ENCODE peak calls at places on chromosomes 3 and 15, in six cellular contexts. One of them, this sample, is unnamed.

GRCh38 chr15:75151214-75152128 is 50.2 kb upstream of the C15orf39 start:
- DNase-seq in Peyer's patch: no peak
- DNase-seq in upper lobe of right lung: no peak
- DNase-seq in cardiac muscle cell: peak; percentile 19
- DNase-seq in spleen: no peak
- DNase-seq in ovary: no peak
- DNase-seq in this sample: no peak

GRCh38 chr3:149131594-149131993 is 2.2 kb downstream of the HPS3 start:
- DNase-seq in Peyer's patch: no peak
- DNase-seq in upper lobe of right lung: no peak
- DNase-seq in cardiac muscle cell: peak; percentile 13
- DNase-seq in spleen: no peak
- DNase-seq in ovary: no peak
- DNase-seq in this sample: no peak

GRCh38 chr3:131110087-131110486 is 83.4 kb downstream of the NEK11 start:
- DNase-seq in Peyer's patch: no peak
- DNase-seq in upper lobe of right lung: no peak
- DNase-seq in cardiac muscle cell: no peak
- DNase-seq in spleen: no peak
- DNase-seq in ovary: no peak
- DNase-seq in this sample: no peak

GRCh38 chr3:41064070-41064469 is 135.2 kb upstream of the CTNNB1 start:
- DNase-seq in Peyer's patch: no peak
- DNase-seq in upper lobe of right lung: no peak
- DNase-seq in cardiac muscle cell: no peak
- DNase-seq in spleen: no peak
- DNase-seq in ovary: no peak
- DNase-seq in this sample: no peak

GRCh38 chr15:64574220-64574994 is 114.0 kb downstream of the ZNF609 start:
- DNase-seq in Peyer's patch: no peak
- DNase-seq in upper lobe of right lung: no peak
- DNase-seq in cardiac muscle cell: no peak
- DNase-seq in spleen: no peak
- DNase-seq in ovary: no peak
- DNase-seq in this sample: no peak

GRCh38 chr3:43995078-43995928 is 246.4 kb upstream of the TOPAZ1 start:
- DNase-seq in Peyer's patch: peak; percentile 45
- DNase-seq in upper lobe of right lung: no peak
- DNase-seq in cardiac muscle cell: peak; percentile 41
- DNase-seq in spleen: peak; percentile 85
- DNase-seq in ovary: no peak
- DNase-seq in this sample: peak; percentile 44

GRCh38 chr3:184380210-184380626 is 364 bp downstream of the CHRD start:
- DNase-seq in Peyer's patch: no peak
- DNase-seq in upper lobe of right lung: peak; percentile 83
- DNase-seq in cardiac muscle cell: peak; percentile 83
- DNase-seq in spleen: peak; percentile 79
- DNase-seq in ovary: peak; percentile 85
- DNase-seq in this sample: peak; percentile 66

GRCh38 chr3:146638718-146639117 is 33.6 kb upstream of the PLSCR5 start:
- DNase-seq in Peyer's patch: no peak
- DNase-seq in upper lobe of right lung: no peak
- DNase-seq in cardiac muscle cell: peak; percentile 2
- DNase-seq in spleen: no peak
- DNase-seq in ovary: no peak
- DNase-seq in this sample: no peak

GRCh38 chr3:47418167-47419082 is 37.6 kb downstream of the PTPN23 start:
- DNase-seq in Peyer's patch: no peak
- DNase-seq in upper lobe of right lung: no peak
- DNase-seq in cardiac muscle cell: no peak
- DNase-seq in spleen: peak; percentile 74
- DNase-seq in ovary: no peak
- DNase-seq in this sample: no peak

GRCh38 chr3:51998774-51999173 is 3.1 kb upstream of the RPL29 start:
- DNase-seq in Peyer's patch: no peak
- DNase-seq in upper lobe of right lung: no peak
- DNase-seq in cardiac muscle cell: no peak
- DNase-seq in spleen: no peak
- DNase-seq in ovary: no peak
- DNase-seq in this sample: no peak

GRCh38 chr3:55143336-55143735 is 215.5 kb upstream of the LRTM1 start:
- DNase-seq in Peyer's patch: no peak
- DNase-seq in upper lobe of right lung: no peak
- DNase-seq in cardiac muscle cell: no peak
- DNase-seq in spleen: no peak
- DNase-seq in ovary: no peak
- DNase-seq in this sample: no peak

GRCh38 chr15:22868495-22868894 is 30.0 kb downstream of the NIPA2 start:
- DNase-seq in Peyer's patch: no peak
- DNase-seq in upper lobe of right lung: no peak
- DNase-seq in cardiac muscle cell: no peak
- DNase-seq in spleen: no peak
- DNase-seq in ovary: no peak
- DNase-seq in this sample: no peak

GRCh38 chr15:81222007-81222406 is 25.3 kb downstream of the IL16 start:
- DNase-seq in Peyer's patch: no peak
- DNase-seq in upper lobe of right lung: no peak
- DNase-seq in cardiac muscle cell: no peak
- DNase-seq in spleen: no peak
- DNase-seq in ovary: no peak
- DNase-seq in this sample: no peak

GRCh38 chr15:101126618-101127502 is 125.0 kb downstream of the CHSY1 start:
- DNase-seq in Peyer's patch: no peak
- DNase-seq in upper lobe of right lung: no peak
- DNase-seq in cardiac muscle cell: no peak
- DNase-seq in spleen: peak; percentile 70
- DNase-seq in ovary: no peak
- DNase-seq in this sample: no peak

GRCh38 chr15:74421302-74422245 is 12.2 kb downstream of the SEMA7A start:
- DNase-seq in Peyer's patch: no peak
- DNase-seq in upper lobe of right lung: no peak
- DNase-seq in cardiac muscle cell: no peak
- DNase-seq in spleen: peak; percentile 58
- DNase-seq in ovary: no peak
- DNase-seq in this sample: no peak

GRCh38 chr3:14587733-14588360 is 47.7 kb upstream of the GRIP2 start:
- DNase-seq in Peyer's patch: no peak
- DNase-seq in upper lobe of right lung: no peak
- DNase-seq in cardiac muscle cell: no peak
- DNase-seq in spleen: no peak
- DNase-seq in ovary: no peak
- DNase-seq in this sample: no peak

GRCh38 chr15:47987908-47988532 is 132.8 kb upstream of the SLC24A5 start:
- DNase-seq in Peyer's patch: no peak
- DNase-seq in upper lobe of right lung: no peak
- DNase-seq in cardiac muscle cell: peak; percentile 78
- DNase-seq in spleen: no peak
- DNase-seq in ovary: no peak
- DNase-seq in this sample: no peak

GRCh38 chr3:17300441-17300840 is 415.7 kb downstream of the PLCL2 start:
- DNase-seq in Peyer's patch: no peak
- DNase-seq in upper lobe of right lung: no peak
- DNase-seq in cardiac muscle cell: no peak
- DNase-seq in spleen: no peak
- DNase-seq in ovary: no peak
- DNase-seq in this sample: no peak

GRCh38 chr3:71397046-71397445 is 186.5 kb downstream of the FOXP1 start:
- DNase-seq in Peyer's patch: peak; percentile 51
- DNase-seq in upper lobe of right lung: no peak
- DNase-seq in cardiac muscle cell: peak; percentile 47
- DNase-seq in spleen: no peak
- DNase-seq in ovary: no peak
- DNase-seq in this sample: no peak

GRCh38 chr3:125128861-125129501 is 73.2 kb upstream of the HEG1 start:
- DNase-seq in Peyer's patch: no peak
- DNase-seq in upper lobe of right lung: peak; percentile 72
- DNase-seq in cardiac muscle cell: no peak
- DNase-seq in spleen: no peak
- DNase-seq in ovary: no peak
- DNase-seq in this sample: peak; percentile 70

GRCh38 chr3:54830658-54831057 is 97.2 kb downstream of the LRTM1 start:
- DNase-seq in Peyer's patch: no peak
- DNase-seq in upper lobe of right lung: no peak
- DNase-seq in cardiac muscle cell: no peak
- DNase-seq in spleen: no peak
- DNase-seq in ovary: no peak
- DNase-seq in this sample: no peak

GRCh38 chr3:46844851-46845250 is 18.4 kb downstream of the MYL3 start:
- DNase-seq in Peyer's patch: no peak
- DNase-seq in upper lobe of right lung: peak; percentile 61
- DNase-seq in cardiac muscle cell: no peak
- DNase-seq in spleen: no peak
- DNase-seq in ovary: no peak
- DNase-seq in this sample: peak; percentile 40

GRCh38 chr15:25694238-25694584 is 168.9 kb downstream of the ATP10A start:
- DNase-seq in Peyer's patch: no peak
- DNase-seq in upper lobe of right lung: peak; percentile 45
- DNase-seq in cardiac muscle cell: no peak
- DNase-seq in spleen: peak; percentile 29
- DNase-seq in ovary: no peak
- DNase-seq in this sample: no peak

GRCh38 chr3:56323986-56324420 is 144.3 kb downstream of the ERC2 start:
- DNase-seq in Peyer's patch: no peak
- DNase-seq in upper lobe of right lung: no peak
- DNase-seq in cardiac muscle cell: peak; percentile 23
- DNase-seq in spleen: no peak
- DNase-seq in ovary: no peak
- DNase-seq in this sample: no peak

GRCh38 chr3:124200336-124200901 is 208.5 kb upstream of the ROPN1 start:
- DNase-seq in Peyer's patch: no peak
- DNase-seq in upper lobe of right lung: no peak
- DNase-seq in cardiac muscle cell: no peak
- DNase-seq in spleen: no peak
- DNase-seq in ovary: no peak
- DNase-seq in this sample: no peak

GRCh38 chr15:78625621-78626280 is 5.0 kb upstream of the CHRNA3 start:
- DNase-seq in Peyer's patch: no peak
- DNase-seq in upper lobe of right lung: peak; percentile 44
- DNase-seq in cardiac muscle cell: no peak
- DNase-seq in spleen: no peak
- DNase-seq in ovary: no peak
- DNase-seq in this sample: no peak

GRCh38 chr3:14139771-14140170 is 14.9 kb downstream of the TMEM43 start:
- DNase-seq in Peyer's patch: no peak
- DNase-seq in upper lobe of right lung: no peak
- DNase-seq in cardiac muscle cell: no peak
- DNase-seq in spleen: no peak
- DNase-seq in ovary: no peak
- DNase-seq in this sample: no peak

DNA sequence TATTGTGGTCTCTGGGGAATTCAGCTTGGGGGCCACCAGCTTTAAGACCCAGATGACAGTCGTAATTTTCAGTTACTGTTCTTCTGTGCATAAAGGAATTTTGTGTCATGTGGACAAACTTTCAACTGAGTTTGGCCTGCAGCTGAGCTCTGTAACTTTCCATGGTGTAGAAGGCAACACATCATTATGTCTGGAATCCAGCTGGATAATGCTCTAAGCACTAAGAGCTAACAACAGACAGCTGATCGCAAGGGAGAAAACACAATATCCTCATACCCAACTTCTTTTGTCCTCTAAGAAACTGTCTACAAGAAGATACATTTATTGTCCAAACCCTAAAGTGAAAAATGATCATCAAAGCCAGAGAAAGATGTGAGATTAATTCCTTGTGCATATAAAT is 219.0 kb downstream of the ATP8B4 start:
- DNase-seq in Peyer's patch: no peak
- DNase-seq in upper lobe of right lung: no peak
- DNase-seq in cardiac muscle cell: peak; percentile 28
- DNase-seq in spleen: no peak
- DNase-seq in ovary: no peak
- DNase-seq in this sample: no peak
- H3K4me1 ChIP-seq in Peyer's patch: no peaks in the 10 kb centered on the region
- H3K4me1 ChIP-seq in upper lobe of right lung: no peaks in the 10 kb centered on the region
- H3K4me1 ChIP-seq in cardiac muscle cell: peaks cover 14% of the 10 kb centered on the region
- H3K4me1 ChIP-seq in spleen: no peaks in the 10 kb centered on the region
- H3K4me1 ChIP-seq in ovary: peaks cover 17% of the 10 kb centered on the region
- H3K4me1 ChIP-seq in this sample: no peaks in the 10 kb centered on the region

DNA sequence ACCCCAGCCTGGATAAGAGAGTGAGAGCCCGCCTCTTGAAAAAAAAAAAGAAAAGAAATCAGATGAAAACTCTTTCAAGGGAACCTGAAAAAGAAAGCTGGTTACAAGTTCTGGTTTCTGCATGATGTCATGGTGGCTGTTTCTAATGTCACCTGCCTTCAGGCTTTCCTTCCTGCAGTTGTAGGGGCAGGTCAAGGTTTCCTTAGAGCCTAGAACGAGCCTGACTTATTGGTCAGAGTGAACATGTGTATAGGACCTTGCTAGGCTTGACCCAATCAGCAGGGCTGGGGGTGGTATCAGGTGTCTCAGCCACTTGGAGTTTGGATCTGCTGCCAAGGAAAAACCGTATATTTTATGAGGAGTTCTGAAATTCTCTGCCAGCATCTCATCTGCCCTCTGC is 3.8 kb downstream of the IVD start:
- DNase-seq in Peyer's patch: no peak
- DNase-seq in upper lobe of right lung: no peak
- DNase-seq in cardiac muscle cell: no peak
- DNase-seq in spleen: no peak
- DNase-seq in ovary: no peak
- DNase-seq in this sample: no peak
- H3K36me3 ChIP-seq in Peyer's patch: no peaks in the 10 kb centered on the region
- H3K36me3 ChIP-seq in upper lobe of right lung: peaks cover 60% of the 10 kb centered on the region
- H3K36me3 ChIP-seq in cardiac muscle cell: peaks cover 34% of the 10 kb centered on the region
- H3K36me3 ChIP-seq in spleen: peaks cover 2% of the 10 kb centered on the region
- H3K36me3 ChIP-seq in ovary: no peaks in the 10 kb centered on the region
- H3K36me3 ChIP-seq in this sample: peaks cover 67% of the 10 kb centered on the region

GRCh38 chr3:66487475-66487874 is 13.3 kb downstream of the LRIG1 start:
- DNase-seq in Peyer's patch: no peak
- DNase-seq in upper lobe of right lung: no peak
- DNase-seq in cardiac muscle cell: no peak
- DNase-seq in spleen: no peak
- DNase-seq in ovary: no peak
- DNase-seq in this sample: no peak
- TF ChIP-seq CTCF in Peyer's patch: no peak
- TF ChIP-seq CTCF in upper lobe of right lung: no peak
- TF ChIP-seq CTCF in cardiac muscle cell: no peak
- TF ChIP-seq CTCF in spleen: no peak
- TF ChIP-seq CTCF in ovary: no peak
- TF ChIP-seq CTCF in this sample: no peak

GRCh38 chr3:127791221-127791913 is 30.9 kb downstream of the MGLL start:
- DNase-seq in Peyer's patch: no peak
- DNase-seq in upper lobe of right lung: no peak
- DNase-seq in cardiac muscle cell: peak; percentile 41
- DNase-seq in spleen: peak; percentile 63
- DNase-seq in ovary: no peak
- DNase-seq in this sample: no peak
- H3K4me1 ChIP-seq in Peyer's patch: no peaks in the 10 kb centered on the region
- H3K4me1 ChIP-seq in upper lobe of right lung: peaks cover 26% of the 10 kb centered on the region
- H3K4me1 ChIP-seq in cardiac muscle cell: peaks cover 21% of the 10 kb centered on the region
- H3K4me1 ChIP-seq in spleen: peaks cover 7% of the 10 kb centered on the region
- H3K4me1 ChIP-seq in ovary: peaks cover 7% of the 10 kb centered on the region
- H3K4me1 ChIP-seq in this sample: peaks cover 47% of the 10 kb centered on the region